ENCODE peak calls at places on chromosomes 1 and 21, in seven cellular contexts. J is ascending aorta; E is foreskin fibroblast; K is lung microvascular endothelial cell; D is NCI-H460; P is natural killer cell treated with Interleukin-12 subunit alpha and Interleukin-12 subunit beta and Interleukin-15 and Interleukin-18, amount 100 ng/mL, for 72 hours; G is activated T-helper 1 cell treated with Interleukin-2 at 50 U/mL for 16 hours. F is an unnamed sample.

GRCh38 chr1:25649505-25650218 is 33.1 kb downstream of the MAN1C1 start:
- DNase-seq in K (no peak), J (no peak), G (no peak), D (no peak), P (no peak), E (no peak), F (no peak)

GRCh38 chr21:38293765-38294164 is 37.0 kb downstream of the KCNJ15 start:
- DNase-seq in D (no peak), P (no peak), G (no peak), J (no peak), K (peak; percentile 17), E (no peak), F (no peak)

GRCh38 chr1:14538335-14538734 is 60.1 kb upstream of the KAZN start:
- DNase-seq in J (no peak), D (no peak), P (no peak), G (no peak), E (no peak), K (no peak), F (no peak)

GRCh38 chr1:235867903-235868469 is 1.3 kb upstream of the LYST start:
- DNase-seq in P (no peak), G (no peak), D (no peak), K (no peak), J (no peak), E (no peak), F (no peak)

GRCh38 chr1:100206301-100206700 is 28.2 kb upstream of the LRRC39 start:
- DNase-seq in D (no peak), K (no peak), P (no peak), E (no peak), J (no peak), G (no peak), F (no peak)

GRCh38 chr1:240888039-240888786 is 276.3 kb upstream of the GREM2 start:
- DNase-seq in K (peak; percentile 29), G (no peak), E (no peak), J (no peak), P (no peak), D (peak; percentile 45), F (no peak)

GRCh38 chr1:202009326-202010031 is 908 bp upstream of the ELF3 start:
- DNase-seq in G (peak; percentile 28), K (peak; percentile 70), D (peak; percentile 80), P (no peak), E (peak; percentile 61), J (no peak), F (peak; percentile 47)

GRCh38 chr1:234326493-234327366 is 46.5 kb upstream of the COA6 start:
- DNase-seq in G (peak; percentile 33), E (peak; percentile 26), J (no peak), P (peak; percentile 73), K (peak; percentile 64), D (peak; percentile 75), F (no peak)

GRCh38 chr1:153608742-153609584 is 4.0 kb downstream of the S100A16 start:
- DNase-seq in E (peak; percentile 98), P (no peak), K (peak; percentile 99), D (peak; percentile 95), G (no peak), J (peak; percentile 72), F (peak; percentile 63)

GRCh38 chr1:115302390-115302961 is 35.6 kb downstream of the NGF start:
- DNase-seq in J (no peak), E (peak; percentile 87), K (no peak), D (no peak), G (no peak), P (no peak), F (no peak)

GRCh38 chr1:9293512-9294439 is 1.1 kb downstream of the SPSB1 start:
- DNase-seq in E (peak; percentile 23), K (peak; percentile 73), G (no peak), P (no peak), D (no peak), J (no peak), F (no peak)

GRCh38 chr1:116334868-116335649 is 38.0 kb upstream of the ATP1A1 start:
- DNase-seq in J (no peak), D (no peak), K (peak; percentile 75), P (no peak), G (no peak), E (no peak), F (no peak)

GRCh38 chr1:178940022-178940765 is 69.3 kb upstream of the ANGPTL1 start:
- DNase-seq in E (peak; percentile 57), J (no peak), P (no peak), D (no peak), K (no peak), G (no peak), F (no peak)

GRCh38 chr1:72432645-72433267 is 150.4 kb upstream of the NEGR1 start:
- DNase-seq in K (no peak), E (no peak), J (no peak), G (no peak), D (no peak), P (no peak), F (no peak)

GRCh38 chr1:46180082-46180616 is 3.9 kb upstream of the P3R3URF start:
- DNase-seq in K (peak; percentile 10), P (no peak), G (no peak), J (no peak), D (no peak), E (no peak), F (no peak)

GRCh38 chr1:158461534-158461933 is at the start of gene OR10K1:
- DNase-seq in G (no peak), D (no peak), J (no peak), P (no peak), E (no peak), K (no peak), F (no peak)

GRCh38 chr1:40143891-40144575 is 17.2 kb upstream of the RLF start:
- DNase-seq in J (no peak), K (peak; percentile 68), G (peak; percentile 14), P (peak; percentile 67), E (peak; percentile 47), D (peak; percentile 69), F (peak; percentile 28)

GRCh38 chr1:164836614-164837018 is 277.6 kb downstream of the PBX1 start:
- DNase-seq in K (no peak), E (no peak), D (no peak), G (no peak), J (no peak), P (no peak), F (no peak)

GRCh38 chr1:212967767-212968166 is 17.4 kb downstream of the VASH2 start:
- DNase-seq in E (peak; percentile 33), G (no peak), K (peak; percentile 45), P (no peak), D (peak; percentile 64), J (no peak), F (no peak)

GRCh38 chr1:40267767-40268187 is 9.7 kb downstream of the ZMPSTE24 start:
- DNase-seq in D (peak; percentile 48), J (no peak), G (no peak), E (peak; percentile 29), P (no peak), K (peak; percentile 57), F (no peak)

GRCh38 chr1:93695411-93696005 is 13.9 kb upstream of the BCAR3 start:
- DNase-seq in E (no peak), D (no peak), J (no peak), K (no peak), G (no peak), P (no peak), F (no peak)

GRCh38 chr1:4797429-4797828 is 143.0 kb downstream of the AJAP1 start:
- DNase-seq in G (no peak), K (no peak), J (no peak), P (no peak), E (no peak), D (no peak), F (no peak)

GRCh38 chr1:229409616-229410369 is 24.1 kb downstream of the ACTA1 start:
- DNase-seq in K (no peak), G (no peak), J (no peak), P (no peak), D (no peak), E (no peak), F (no peak)

GRCh38 chr1:93749487-93749886 is 67.8 kb upstream of the BCAR3 start:
- DNase-seq in E (no peak), J (no peak), P (no peak), D (no peak), K (no peak), G (no peak), F (no peak)

F was measured in thoracic aorta.